ENCODE peak calls at places on chromosomes 3 and 15, in six cellular contexts. R, G, T, S, J and C are unnamed samples.

GRCh38 chr15:81940467-81941451 is 105.1 kb downstream of the MEX3B start:
- DNase-seq in R (no peak), G (no peak), T (no peak), S (no peak), J (no peak), C (no peak)

GRCh38 chr3:138569090-138569489 is 25.0 kb downstream of the CEP70 start:
- DNase-seq in R (no peak), G (no peak), T (no peak), S (no peak), J (no peak), C (no peak)

GRCh38 chr3:151228291-151229125 is 25.5 kb upstream of the GPR171 start:
- DNase-seq in R (no peak), G (no peak), T (no peak), S (no peak), J (no peak), C (no peak)

GRCh38 chr3:195715583-195716266 is 5.1 kb upstream of the MUC20 start:
- DNase-seq in R (no peak), G (no peak), T (no peak), S (no peak), J (peak; percentile 75), C (peak; percentile 85)

GRCh38 chr3:119073258-119074001 is 38.8 kb upstream of the IGSF11 start:
- DNase-seq in R (peak; percentile 31), G (no peak), T (no peak), S (no peak), J (no peak), C (no peak)

GRCh38 chr3:81072591-81072990 is 688.9 kb downstream of the GBE1 start:
- DNase-seq in R (no peak), G (no peak), T (no peak), S (no peak), J (no peak), C (no peak)

GRCh38 chr3:72272356-72272755 is 487.4 kb upstream of the PROK2 start:
- DNase-seq in R (no peak), G (no peak), T (peak; percentile 64), S (no peak), J (no peak), C (no peak)

GRCh38 chr3:185272051-185272450 is 18.2 kb upstream of the EHHADH start:
- DNase-seq in R (no peak), G (no peak), T (no peak), S (no peak), J (no peak), C (no peak)

GRCh38 chr15:36579792-36580431 is 486 bp downstream of the CDIN1 start:
- DNase-seq in R (peak; percentile 65), G (no peak), T (no peak), S (peak; percentile 52), J (no peak), C (no peak)

DNA sequence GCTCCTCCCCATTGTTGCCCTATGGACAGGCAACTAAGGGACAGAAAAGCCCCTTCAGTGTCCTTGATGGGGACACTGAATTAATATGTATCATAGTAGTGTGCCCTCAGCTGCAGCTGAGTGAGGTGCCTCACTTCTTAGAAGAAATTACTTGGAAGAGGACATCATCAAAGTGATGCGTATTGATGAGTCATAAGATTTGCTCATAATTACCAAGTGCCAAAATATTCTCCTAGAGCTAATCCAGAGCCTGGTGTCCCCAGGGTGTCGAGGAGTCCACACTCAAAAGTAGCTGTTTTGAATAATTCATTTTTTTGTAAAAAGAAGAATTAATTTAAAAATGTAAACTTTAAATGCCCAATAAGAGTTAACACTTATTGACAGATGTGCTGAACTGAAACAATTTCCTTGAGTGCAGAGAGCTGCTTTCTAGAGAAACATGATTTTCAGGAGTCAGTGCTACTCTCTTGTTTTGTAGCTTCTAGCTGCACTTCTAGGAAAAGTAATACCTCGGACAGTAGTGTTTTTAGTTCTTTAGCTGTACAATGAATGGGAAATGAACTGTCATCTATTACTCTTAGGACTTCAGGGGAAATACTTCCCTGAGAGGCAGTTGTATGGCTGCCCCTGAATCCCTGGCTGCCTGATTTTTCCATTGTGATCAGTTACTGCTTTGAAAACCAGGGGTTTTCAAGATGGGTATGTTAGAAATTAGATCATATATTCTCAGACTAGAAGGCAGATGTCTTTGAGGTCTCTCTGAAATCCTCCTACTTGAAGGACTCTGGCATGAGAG is 200.5 kb upstream of the SEMA6D start:
- DNase-seq in R (no peak), G (no peak), T (no peak), S (no peak), J (no peak), C (no peak)
- H3K27ac ChIP-seq in R (no peak overlapping the region), G (no peak overlapping the region), T (no peak overlapping the region), S (no peak overlapping the region), J (no peak overlapping the region), C (no peak overlapping the region)

GRCh38 chr15:90213123-90213817 is 12.1 kb downstream of the SEMA4B start:
- DNase-seq in R (no peak), G (no peak), T (no peak), S (no peak), J (peak; percentile 87), C (no peak)
- H3K27ac ChIP-seq in R (no peak overlapping the region), G (peak overlapping the region; percentile 90), T (no peak overlapping the region), S (no peak overlapping the region), J (peak overlapping the region; percentile 90), C (peak overlapping the region; percentile 99)

GRCh38 chr3:10353160-10353559 is 32.2 kb upstream of the SEC13 start:
- DNase-seq in R (no peak), G (no peak), T (no peak), S (no peak), J (no peak), C (no peak)

GRCh38 chr3:10353661-10354372 is 32.9 kb upstream of the SEC13 start:
- DNase-seq in R (no peak), G (no peak), T (no peak), S (no peak), J (no peak), C (no peak)

GRCh38 chr3:10351013-10351735 is 30.3 kb upstream of the SEC13 start:
- DNase-seq in R (no peak), G (peak; percentile 47), T (no peak), S (no peak), J (no peak), C (no peak)

GRCh38 chr3:10350324-10350985 is 29.5 kb upstream of the SEC13 start:
- DNase-seq in R (no peak), G (no peak), T (no peak), S (no peak), J (no peak), C (no peak)

DNA sequence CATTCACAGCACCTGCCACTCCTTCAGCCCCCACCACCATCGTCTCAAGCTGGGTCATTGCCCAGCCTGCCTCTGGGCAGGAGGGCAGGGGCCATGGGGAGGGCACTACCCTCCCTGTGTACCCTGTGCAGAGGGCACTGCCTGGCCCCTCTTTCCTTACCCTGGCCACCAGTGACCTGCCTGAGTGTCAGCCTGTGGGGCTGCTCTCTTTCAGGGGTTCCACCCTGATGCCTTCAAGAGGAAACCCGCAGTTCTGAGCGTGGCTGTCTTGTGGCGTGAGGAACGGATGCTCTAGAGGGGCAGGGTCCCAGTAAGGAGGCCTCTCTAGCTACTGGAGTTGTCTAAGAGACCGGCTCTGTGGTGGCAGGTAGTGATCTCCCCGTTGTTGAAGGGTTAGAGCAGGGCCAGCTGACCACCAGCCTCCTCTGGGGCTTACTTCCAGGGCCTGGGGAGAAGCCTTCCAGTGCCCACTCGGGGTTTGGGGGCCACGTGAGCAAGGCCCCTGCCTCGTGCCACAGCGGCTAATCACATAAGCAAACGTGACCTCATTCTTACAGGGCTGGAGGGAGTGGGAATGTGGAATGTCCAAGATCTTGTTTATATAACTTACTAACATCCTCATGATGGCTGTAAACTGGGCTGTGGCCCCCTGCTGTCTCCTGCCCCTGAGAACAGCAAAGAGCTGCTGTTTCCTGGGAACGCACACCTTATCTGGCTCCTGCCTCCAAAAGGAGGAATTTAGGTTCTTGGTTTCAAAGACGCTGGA is 31.4 kb upstream of the SEC13 start:
- DNase-seq in R (no peak), G (no peak), T (no peak), S (no peak), J (no peak), C (no peak)
- H3K27ac ChIP-seq in R (no peak overlapping the region), G (peak overlapping the region; percentile 32), T (no peak overlapping the region), S (no peak overlapping the region), J (no peak overlapping the region), C (no peak overlapping the region)

DNA sequence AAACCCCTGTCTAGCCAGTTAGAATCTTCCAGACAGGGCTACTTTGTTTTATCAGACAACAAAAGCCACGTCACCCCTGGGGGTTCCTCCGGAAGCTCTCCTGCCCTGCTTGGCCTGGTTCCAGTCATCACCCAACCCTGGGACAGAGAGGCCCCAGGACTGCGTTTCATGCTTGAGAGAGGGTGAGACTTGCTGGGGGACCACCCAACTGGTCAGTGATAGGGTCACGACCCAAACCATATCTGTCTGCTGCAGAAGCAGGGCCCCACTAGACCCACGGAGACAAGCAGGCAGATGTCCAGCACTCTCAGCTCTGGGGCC is 1.2 kb downstream of the NT5DC2 start:
- DNase-seq in R (peak; percentile 70), G (no peak), T (no peak), S (no peak), J (no peak), C (no peak)
- H3K27ac ChIP-seq in R (peak overlapping the region; percentile 98), G (peak overlapping the region; percentile 94), T (peak overlapping the region; percentile 45), S (peak overlapping the region; percentile 86), J (no peak overlapping the region), C (peak overlapping the region; percentile 40)

GRCh38 chr3:69058180-69058946 is 6.2 kb upstream of the TMF1 start:
- DNase-seq in R (no peak), G (no peak), T (no peak), S (no peak), J (no peak), C (no peak)

GRCh38 chr3:69063636-69064035 is 11.5 kb upstream of the TMF1 start:
- DNase-seq in R (no peak), G (no peak), T (no peak), S (no peak), J (no peak), C (no peak)

GRCh38 chr3:69059688-69060087 is 7.6 kb upstream of the TMF1 start:
- DNase-seq in R (no peak), G (no peak), T (no peak), S (no peak), J (no peak), C (no peak)

GRCh38 chr3:69058947-69059224 is 6.8 kb upstream of the TMF1 start:
- DNase-seq in R (no peak), G (no peak), T (no peak), S (no peak), J (no peak), C (no peak)
- H3K27ac ChIP-seq in R (no peak overlapping the region), G (no peak overlapping the region), T (no peak overlapping the region), S (no peak overlapping the region), J (no peak overlapping the region), C (no peak overlapping the region)